ENCODE peak calls at places on chromosomes 5 and 9, in five cellular contexts. A, F, S, E and B are unnamed samples. For H3K4me1, the result is how much of the 10 kb centered on the place peaks cover.

GRCh38 chr9:112002847-112003457 is 106.3 kb downstream of the UGCG start:
- DNase-seq in F (no peak), A (no peak), E (no peak), S (no peak), B (no peak)

GRCh38 chr5:136051486-136052220 is 22.9 kb downstream of the TGFBI start:
- DNase-seq in F (no peak), E (no peak), S (no peak), A (no peak), B (no peak)

GRCh38 chr5:89397096-89397495 is 514.1 kb upstream of the MEF2C start:
- DNase-seq in S (no peak), F (no peak), A (no peak), E (no peak), B (no peak)

GRCh38 chr5:62093981-62094380 is 212.0 kb upstream of the KIF2A start:
- DNase-seq in S (no peak), E (peak), F (no peak), A (no peak), B (no peak)

GRCh38 chr5:77230727-77231469 is 20.4 kb downstream of the PDE8B start:
- DNase-seq in E (no peak), S (no peak), A (no peak), F (no peak), B (no peak)

GRCh38 chr5:57698785-57699184 is 216.2 kb upstream of the ACTBL2 start:
- DNase-seq in A (no peak), E (no peak), F (no peak), S (no peak), B (no peak)

GRCh38 chr9:20270176-20270575 is 352.1 kb downstream of the MLLT3 start:
- DNase-seq in E (no peak), A (no peak), S (no peak), F (no peak), B (no peak)

GRCh38 chr5:1747803-1748085 is 51.9 kb downstream of the MRPL36 start:
- DNase-seq in A (no peak), S (peak), F (no peak), E (no peak), B (no peak)

GRCh38 chr5:139642891-139643871 is 5.0 kb upstream of the CXXC5 start:
- DNase-seq in E (peak), S (no peak), A (no peak), F (no peak), B (peak)

GRCh38 chr5:151619812-151620462 is 28.8 kb upstream of the FAT2 start:
- DNase-seq in A (no peak), F (no peak), S (no peak), E (no peak), B (no peak)

GRCh38 chr9:715743-716400 is 125.6 kb upstream of the DMRT1 start:
- DNase-seq in S (no peak), F (no peak), E (no peak), A (no peak), B (no peak)

GRCh38 chr5:388266-389196 is 54.4 kb upstream of the EXOC3 start:
- DNase-seq in A (no peak), F (no peak), S (no peak), E (peak), B (no peak)

GRCh38 chr9:108271646-108272349 is 584.0 kb downstream of the ACTL7B start:
- DNase-seq in E (peak), F (no peak), S (no peak), A (peak), B (no peak)

GRCh38 chr9:108290839-108291585 is 564.8 kb downstream of the ACTL7B start:
- DNase-seq in A (peak), S (no peak), E (no peak), F (no peak), B (no peak)

GRCh38 chr5:138722518-138722917 is 30.7 kb upstream of the CTNNA1 start:
- DNase-seq in A (peak), F (no peak), E (no peak), S (peak), B (no peak)

GRCh38 chr9:18385676-18386075 is 88.3 kb upstream of the ADAMTSL1 start:
- DNase-seq in E (no peak), A (no peak), F (no peak), S (no peak), B (no peak)

GRCh38 chr9:109972026-109973005 is 192.3 kb downstream of the PALM2AKAP2 start:
- DNase-seq in S (no peak), A (peak), F (no peak), E (no peak), B (no peak)

GRCh38 chr9:73137914-73138313 is 13.8 kb upstream of the ANXA1 start:
- DNase-seq in E (no peak), A (no peak), S (no peak), F (no peak), B (no peak)

GRCh38 chr5:83715316-83716060 is 5.2 kb downstream of the HAPLN1 start:
- DNase-seq in S (no peak), A (no peak), E (no peak), F (no peak), B (no peak)

GRCh38 chr5:2695200-2695891 is 56.1 kb downstream of the IRX2 start:
- DNase-seq in F (no peak), S (no peak), E (no peak), A (no peak), B (no peak)

GRCh38 chr5:61881821-61882220 is 424.2 kb upstream of the KIF2A start:
- DNase-seq in S (no peak), E (no peak), F (no peak), A (no peak), B (no peak)

GRCh38 chr9:90432951-90433350 is 209.7 kb downstream of the DIRAS2 start:
- DNase-seq in S (no peak), E (no peak), A (no peak), F (no peak), B (no peak)

GRCh38 chr5:133996683-133997252 is 8.0 kb downstream of the VDAC1 start:
- DNase-seq in F (no peak), E (no peak), S (no peak), A (no peak), B (no peak)

GRCh38 chr5:40171971-40172370 is 507.7 kb upstream of the PTGER4 start:
- DNase-seq in S (no peak), F (no peak), E (no peak), A (no peak), B (no peak)

GRCh38 chr9:70921126-70921525 is 200.3 kb downstream of the TRPM3 start:
- DNase-seq in E (no peak), S (no peak), A (no peak), F (no peak), B (no peak)

GRCh38 chr5:97231025-97231636 is 48.1 kb upstream of the RIOK2 start:
- DNase-seq in F (peak), E (peak), A (peak), S (no peak), B (no peak)

GRCh38 chr9:134331186-134332025 is 5.2 kb downstream of the RXRA start:
- DNase-seq in F (no peak), A (no peak), E (no peak), S (no peak), B (peak)

GRCh38 chr9:124485936-124486335 is 21.3 kb downstream of the NR5A1 start:
- DNase-seq in F (no peak), A (no peak), E (no peak), S (no peak), B (no peak)

GRCh38 chr9:81557957-81558791 is 131.2 kb downstream of the TLE1 start:
- DNase-seq in A (no peak), F (no peak), E (peak), S (no peak), B (peak)

GRCh38 chr5:55438931-55439477 is 95.8 kb downstream of the PLPP1 start:
- DNase-seq in A (no peak), E (no peak), F (no peak), S (no peak), B (no peak)

GRCh38 chr9:84669008-84669292 is 579 bp upstream of the NTRK2 start:
- DNase-seq in S (no peak), A (no peak), F (no peak), E (no peak), B (no peak)

GRCh38 chr5:131264453-131265200 is 774 bp downstream of the CDC42SE2 start:
- DNase-seq in A (peak), E (peak), F (peak), S (peak), B (no peak)

GRCh38 chr9:69018688-69019087 is 4.8 kb upstream of the PRKACG start:
- DNase-seq in A (no peak), E (no peak), S (no peak), F (no peak), B (no peak)

GRCh38 chr9:111983484-111983908 is 86.9 kb downstream of the UGCG start:
- DNase-seq in S (no peak), E (no peak), A (peak), F (no peak), B (no peak)

GRCh38 chr9:105204416-105204815 is 40.0 kb upstream of the SLC44A1 start:
- DNase-seq in F (no peak), E (no peak), A (no peak), S (no peak), B (no peak)

GRCh38 chr9:121742923-121743322 is 91.5 kb downstream of the DAB2IP start:
- DNase-seq in S (no peak), F (no peak), E (no peak), A (no peak), B (no peak)
- H3K4me1 ChIP-seq in S (half or more), F (under half), E (under half), A (under half), B (half or more)

GRCh38 chr5:159749146-159749545 is 167.1 kb upstream of the ADRA1B start:
- DNase-seq in E (no peak), S (no peak), F (no peak), A (no peak), B (no peak)

GRCh38 chr5:159746707-159747106 is 169.6 kb upstream of the ADRA1B start:
- DNase-seq in E (no peak), A (no peak), F (no peak), S (no peak), B (no peak)

GRCh38 chr5:159751459-159751858 is 164.8 kb upstream of the ADRA1B start:
- DNase-seq in F (no peak), A (no peak), S (no peak), E (no peak), B (no peak)

GRCh38 chr5:159752622-159753275 is 163.5 kb upstream of the ADRA1B start:
- DNase-seq in A (no peak), E (no peak), F (no peak), S (no peak), B (no peak)

DNA sequence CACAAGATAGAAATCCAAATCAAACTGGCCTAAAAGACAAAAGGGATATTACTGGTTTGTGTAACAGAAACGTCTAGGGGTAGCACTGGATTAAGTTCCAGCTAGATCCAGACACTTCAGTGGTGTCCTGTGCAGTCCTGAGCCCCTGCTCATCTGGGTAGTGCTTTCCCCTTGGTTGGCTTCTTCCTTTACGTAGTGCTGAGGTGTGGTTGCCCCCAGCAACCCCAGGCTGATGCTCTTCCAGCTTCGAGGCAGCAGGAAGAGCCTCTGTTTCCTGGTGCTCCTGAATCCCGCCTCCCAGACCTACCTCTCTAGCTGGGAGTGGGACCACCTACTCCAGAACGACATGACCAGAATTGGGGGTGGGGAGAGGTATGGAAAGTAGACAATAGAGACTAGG is 166.1 kb upstream of the ADRA1B start:
- DNase-seq in F (no peak), E (no peak), S (no peak), A (no peak), B (no peak)
- H3K4me3 ChIP-seq in F (no peak), E (no peak), S (no peak), A (no peak), B (no peak)

GRCh38 chr5:149544199-149544472 is 7.1 kb downstream of the CSNK1A1 start:
- DNase-seq in F (no peak), S (no peak), E (no peak), A (no peak), B (no peak)
- H3K4me1 ChIP-seq in F (under half), S (half or more), E (half or more), A (under half), B (half or more)

GRCh38 chr5:168366124-168366523 is 74.7 kb downstream of the WWC1 start:
- DNase-seq in F (no peak), S (no peak), A (no peak), E (no peak), B (no peak)

GRCh38 chr5:168364151-168364661 is 72.8 kb downstream of the WWC1 start:
- DNase-seq in E (no peak), F (no peak), S (no peak), A (no peak), B (no peak)

GRCh38 chr5:168368854-168369253 is 77.4 kb downstream of the WWC1 start:
- DNase-seq in E (no peak), F (no peak), A (no peak), S (no peak), B (no peak)

GRCh38 chr5:168364738-168365550 is 73.5 kb downstream of the WWC1 start:
- DNase-seq in E (peak), F (no peak), S (peak), A (no peak), B (no peak)

DNA sequence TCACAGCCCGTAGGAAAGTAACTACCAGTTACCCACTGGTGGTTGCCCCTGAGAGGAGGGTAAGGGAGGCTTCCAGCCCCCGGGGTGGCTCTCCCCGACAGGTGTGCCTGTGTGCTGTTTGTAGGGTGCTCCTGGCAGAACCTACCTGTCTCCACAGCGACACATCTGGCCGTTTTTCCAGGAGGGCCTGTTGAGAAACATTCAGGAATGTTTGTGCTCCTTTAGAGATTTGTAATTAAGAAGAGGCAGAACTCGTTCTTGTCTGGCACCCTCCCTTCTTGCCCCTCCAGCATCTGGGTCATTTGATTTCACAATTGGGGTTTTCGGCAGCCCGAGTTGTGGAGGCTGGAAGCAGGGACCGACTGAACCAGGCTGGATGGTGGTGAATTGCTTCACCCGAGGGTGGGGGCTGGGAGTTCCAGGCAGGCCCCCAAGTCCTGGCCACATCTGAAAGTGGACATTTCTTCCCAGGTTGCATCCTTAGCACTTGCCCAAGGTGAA is 74.2 kb downstream of the WWC1 start:
- DNase-seq in S (peak), A (no peak), E (peak), F (no peak), B (no peak)
- H3K4me3 ChIP-seq in S (peak), A (no peak), E (no peak), F (no peak), B (no peak)

GRCh38 chr5:140869555-140869886 is 764 bp downstream of the PCDHA11 start:
- DNase-seq in S (no peak), A (no peak), E (no peak), F (no peak), B (no peak)

GRCh38 chr5:140870221-140871201 is 1.8 kb downstream of the PCDHA11 start:
- DNase-seq in F (no peak), E (no peak), A (no peak), S (no peak), B (no peak)

GRCh38 chr5:140868721-140869554 is at the start of gene PCDHA11:
- DNase-seq in E (no peak), S (no peak), F (no peak), A (peak), B (no peak)
- H3K4me1 ChIP-seq in E (under half), S (under half), F (under half), A (under half), B (under half)